ENCODE peak calls at places on chromosomes 6 and 20, in seven cellular contexts. One of them, this sample, is unnamed.

GRCh38 chr6:30171677-30172471 is 8.5 kb downstream of the TRIM15 start:
- DNase-seq in upper lobe of right lung: peak; percentile 81
- DNase-seq in NCI-H1105: no peak
- DNase-seq in amygdala: no peak
- DNase-seq in WTC11: peak; percentile 74
- DNase-seq in transverse colon: no peak
- DNase-seq in body of pancreas: no peak
- DNase-seq in this sample: no peak

GRCh38 chr6:169406034-169406433 is 152.4 kb upstream of the THBS2 start:
- DNase-seq in upper lobe of right lung: no peak
- DNase-seq in NCI-H1105: no peak
- DNase-seq in amygdala: no peak
- DNase-seq in WTC11: no peak
- DNase-seq in transverse colon: no peak
- DNase-seq in body of pancreas: no peak
- DNase-seq in this sample: no peak

GRCh38 chr6:157227202-157228166 is 95.8 kb downstream of the TMEM242 start:
- DNase-seq in upper lobe of right lung: peak; percentile 37
- DNase-seq in NCI-H1105: peak; percentile 25
- DNase-seq in amygdala: no peak
- DNase-seq in WTC11: no peak
- DNase-seq in transverse colon: no peak
- DNase-seq in body of pancreas: no peak
- DNase-seq in this sample: no peak

GRCh38 chr20:38751360-38751976 is 3.2 kb downstream of the ACTR5 start:
- DNase-seq in upper lobe of right lung: no peak
- DNase-seq in NCI-H1105: peak; percentile 8
- DNase-seq in amygdala: no peak
- DNase-seq in WTC11: no peak
- DNase-seq in transverse colon: no peak
- DNase-seq in body of pancreas: no peak
- DNase-seq in this sample: no peak

GRCh38 chr20:49482621-49483017 is at the start of gene KCNB1:
- DNase-seq in upper lobe of right lung: peak; percentile 71
- DNase-seq in NCI-H1105: no peak
- DNase-seq in amygdala: no peak
- DNase-seq in WTC11: peak; percentile 95
- DNase-seq in transverse colon: peak; percentile 61
- DNase-seq in body of pancreas: peak; percentile 46
- DNase-seq in this sample: no peak

GRCh38 chr6:134667106-134667505 is 282.8 kb downstream of the ALDH8A1 start:
- DNase-seq in upper lobe of right lung: no peak
- DNase-seq in NCI-H1105: no peak
- DNase-seq in amygdala: no peak
- DNase-seq in WTC11: no peak
- DNase-seq in transverse colon: no peak
- DNase-seq in body of pancreas: no peak
- DNase-seq in this sample: no peak

GRCh38 chr20:1950836-1951235 is 43.0 kb downstream of the PDYN start:
- DNase-seq in upper lobe of right lung: no peak
- DNase-seq in NCI-H1105: no peak
- DNase-seq in amygdala: no peak
- DNase-seq in WTC11: peak; percentile 30
- DNase-seq in transverse colon: no peak
- DNase-seq in body of pancreas: no peak
- DNase-seq in this sample: no peak

GRCh38 chr6:106192824-106193223 is 106.7 kb downstream of the PRDM1 start:
- DNase-seq in upper lobe of right lung: no peak
- DNase-seq in NCI-H1105: no peak
- DNase-seq in amygdala: no peak
- DNase-seq in WTC11: no peak
- DNase-seq in transverse colon: no peak
- DNase-seq in body of pancreas: no peak
- DNase-seq in this sample: no peak

GRCh38 chr20:58420798-58421496 is 31.9 kb downstream of the VAPB start:
- DNase-seq in upper lobe of right lung: no peak
- DNase-seq in NCI-H1105: no peak
- DNase-seq in amygdala: no peak
- DNase-seq in WTC11: no peak
- DNase-seq in transverse colon: no peak
- DNase-seq in body of pancreas: no peak
- DNase-seq in this sample: no peak

GRCh38 chr6:12572884-12573824 is 143.4 kb upstream of the PHACTR1 start:
- DNase-seq in upper lobe of right lung: no peak
- DNase-seq in NCI-H1105: no peak
- DNase-seq in amygdala: no peak
- DNase-seq in WTC11: no peak
- DNase-seq in transverse colon: no peak
- DNase-seq in body of pancreas: no peak
- DNase-seq in this sample: peak; percentile 52

GRCh38 chr20:38275815-38276550 is 15.4 kb upstream of the KIAA1755 start:
- DNase-seq in upper lobe of right lung: no peak
- DNase-seq in NCI-H1105: no peak
- DNase-seq in amygdala: no peak
- DNase-seq in WTC11: no peak
- DNase-seq in transverse colon: no peak
- DNase-seq in body of pancreas: no peak
- DNase-seq in this sample: no peak

GRCh38 chr20:37393863-37394542 is 48.1 kb downstream of the SRC start:
- DNase-seq in upper lobe of right lung: no peak
- DNase-seq in NCI-H1105: no peak
- DNase-seq in amygdala: no peak
- DNase-seq in WTC11: peak; percentile 12
- DNase-seq in transverse colon: no peak
- DNase-seq in body of pancreas: no peak
- DNase-seq in this sample: no peak

GRCh38 chr6:70997379-70997778 is 40.5 kb upstream of the B3GAT2 start:
- DNase-seq in upper lobe of right lung: no peak
- DNase-seq in NCI-H1105: no peak
- DNase-seq in amygdala: no peak
- DNase-seq in WTC11: no peak
- DNase-seq in transverse colon: no peak
- DNase-seq in body of pancreas: no peak
- DNase-seq in this sample: no peak

GRCh38 chr6:38570750-38571149 is 69.0 kb downstream of the BTBD9 start:
- DNase-seq in upper lobe of right lung: no peak
- DNase-seq in NCI-H1105: no peak
- DNase-seq in amygdala: no peak
- DNase-seq in WTC11: no peak
- DNase-seq in transverse colon: no peak
- DNase-seq in body of pancreas: no peak
- DNase-seq in this sample: peak; percentile 52

GRCh38 chr6:12017263-12017662 is 5.2 kb downstream of the HIVEP1 start:
- DNase-seq in upper lobe of right lung: no peak
- DNase-seq in NCI-H1105: no peak
- DNase-seq in amygdala: no peak
- DNase-seq in WTC11: no peak
- DNase-seq in transverse colon: peak; percentile 38
- DNase-seq in body of pancreas: no peak
- DNase-seq in this sample: no peak

GRCh38 chr6:132122176-132122575 is 171.0 kb upstream of the CCN2 start:
- DNase-seq in upper lobe of right lung: no peak
- DNase-seq in NCI-H1105: no peak
- DNase-seq in amygdala: no peak
- DNase-seq in WTC11: no peak
- DNase-seq in transverse colon: no peak
- DNase-seq in body of pancreas: no peak
- DNase-seq in this sample: no peak

GRCh38 chr20:10221022-10221421 is 2.4 kb downstream of the SNAP25 start:
- DNase-seq in upper lobe of right lung: no peak
- DNase-seq in NCI-H1105: no peak
- DNase-seq in amygdala: no peak
- DNase-seq in WTC11: no peak
- DNase-seq in transverse colon: no peak
- DNase-seq in body of pancreas: no peak
- DNase-seq in this sample: no peak

GRCh38 chr20:38892091-38892981 is 33.9 kb upstream of the FAM83D start:
- DNase-seq in upper lobe of right lung: no peak
- DNase-seq in NCI-H1105: no peak
- DNase-seq in amygdala: no peak
- DNase-seq in WTC11: no peak
- DNase-seq in transverse colon: peak; percentile 13
- DNase-seq in body of pancreas: no peak
- DNase-seq in this sample: no peak

GRCh38 chr20:5073154-5074049 is 46.4 kb downstream of the PCNA start:
- DNase-seq in upper lobe of right lung: peak; percentile 92
- DNase-seq in NCI-H1105: no peak
- DNase-seq in amygdala: peak; percentile 10
- DNase-seq in WTC11: peak; percentile 25
- DNase-seq in transverse colon: peak; percentile 93
- DNase-seq in body of pancreas: peak; percentile 98
- DNase-seq in this sample: peak; percentile 45

GRCh38 chr6:42727627-42728026 is 5.2 kb upstream of the PRPH2 start:
- DNase-seq in upper lobe of right lung: peak; percentile 64
- DNase-seq in NCI-H1105: no peak
- DNase-seq in amygdala: no peak
- DNase-seq in WTC11: no peak
- DNase-seq in transverse colon: no peak
- DNase-seq in body of pancreas: no peak
- DNase-seq in this sample: no peak

GRCh38 chr6:21732731-21733130 is 139.2 kb downstream of the SOX4 start:
- DNase-seq in upper lobe of right lung: no peak
- DNase-seq in NCI-H1105: no peak
- DNase-seq in amygdala: no peak
- DNase-seq in WTC11: no peak
- DNase-seq in transverse colon: no peak
- DNase-seq in body of pancreas: no peak
- DNase-seq in this sample: no peak

GRCh38 chr6:32940656-32941411 is at the start of gene HLA-DMB:
- DNase-seq in upper lobe of right lung: peak; percentile 66
- DNase-seq in NCI-H1105: no peak
- DNase-seq in amygdala: peak; percentile 22
- DNase-seq in WTC11: peak; percentile 23
- DNase-seq in transverse colon: peak; percentile 61
- DNase-seq in body of pancreas: peak; percentile 72
- DNase-seq in this sample: peak; percentile 60

GRCh38 chr20:60137657-60138245 is 179.5 kb downstream of the CDH26 start:
- DNase-seq in upper lobe of right lung: no peak
- DNase-seq in NCI-H1105: no peak
- DNase-seq in amygdala: no peak
- DNase-seq in WTC11: peak; percentile 42
- DNase-seq in transverse colon: peak; percentile 21
- DNase-seq in body of pancreas: no peak
- DNase-seq in this sample: peak; percentile 53

GRCh38 chr20:17469631-17470030 is 61.5 kb downstream of the BFSP1 start:
- DNase-seq in upper lobe of right lung: no peak
- DNase-seq in NCI-H1105: no peak
- DNase-seq in amygdala: no peak
- DNase-seq in WTC11: no peak
- DNase-seq in transverse colon: no peak
- DNase-seq in body of pancreas: no peak
- DNase-seq in this sample: no peak

GRCh38 chr6:75283907-75284284 is 696 bp downstream of the TMEM30A start:
- DNase-seq in upper lobe of right lung: no peak
- DNase-seq in NCI-H1105: no peak
- DNase-seq in amygdala: no peak
- DNase-seq in WTC11: no peak
- DNase-seq in transverse colon: no peak
- DNase-seq in body of pancreas: no peak
- DNase-seq in this sample: no peak

GRCh38 chr6:29531668-29532067 is 27.9 kb downstream of the UBD start:
- DNase-seq in upper lobe of right lung: no peak
- DNase-seq in NCI-H1105: no peak
- DNase-seq in amygdala: no peak
- DNase-seq in WTC11: no peak
- DNase-seq in transverse colon: no peak
- DNase-seq in body of pancreas: no peak
- DNase-seq in this sample: no peak

GRCh38 chr6:97594834-97595233 is 311.8 kb upstream of the MMS22L start:
- DNase-seq in upper lobe of right lung: no peak
- DNase-seq in NCI-H1105: no peak
- DNase-seq in amygdala: no peak
- DNase-seq in WTC11: no peak
- DNase-seq in transverse colon: no peak
- DNase-seq in body of pancreas: no peak
- DNase-seq in this sample: no peak

GRCh38 chr6:170096803-170097504 is 193.9 kb downstream of the DLL1 start:
- DNase-seq in upper lobe of right lung: peak; percentile 48
- DNase-seq in NCI-H1105: no peak
- DNase-seq in amygdala: no peak
- DNase-seq in WTC11: peak; percentile 3
- DNase-seq in transverse colon: no peak
- DNase-seq in body of pancreas: peak; percentile 7
- DNase-seq in this sample: no peak

GRCh38 chr6:28742668-28743270 is 181.0 kb downstream of the TRIM27 start:
- DNase-seq in upper lobe of right lung: no peak
- DNase-seq in NCI-H1105: no peak
- DNase-seq in amygdala: no peak
- DNase-seq in WTC11: peak; percentile 85
- DNase-seq in transverse colon: no peak
- DNase-seq in body of pancreas: no peak
- DNase-seq in this sample: peak; percentile 74

GRCh38 chr6:142416179-142416578 is 114.4 kb downstream of the ADGRG6 start:
- DNase-seq in upper lobe of right lung: no peak
- DNase-seq in NCI-H1105: no peak
- DNase-seq in amygdala: no peak
- DNase-seq in WTC11: no peak
- DNase-seq in transverse colon: no peak
- DNase-seq in body of pancreas: no peak
- DNase-seq in this sample: no peak

GRCh38 chr6:129592516-129593232 is 117.3 kb downstream of the ARHGAP18 start:
- DNase-seq in upper lobe of right lung: no peak
- DNase-seq in NCI-H1105: no peak
- DNase-seq in amygdala: no peak
- DNase-seq in WTC11: no peak
- DNase-seq in transverse colon: no peak
- DNase-seq in body of pancreas: no peak
- DNase-seq in this sample: no peak

GRCh38 chr6:168247456-168248147 is 72.0 kb downstream of the DACT2 start:
- DNase-seq in upper lobe of right lung: peak; percentile 69
- DNase-seq in NCI-H1105: peak; percentile 94
- DNase-seq in amygdala: no peak
- DNase-seq in WTC11: no peak
- DNase-seq in transverse colon: peak; percentile 72
- DNase-seq in body of pancreas: peak; percentile 77
- DNase-seq in this sample: no peak

GRCh38 chr6:14047151-14047740 is 70.3 kb upstream of the CD83 start:
- DNase-seq in upper lobe of right lung: no peak
- DNase-seq in NCI-H1105: no peak
- DNase-seq in amygdala: no peak
- DNase-seq in WTC11: no peak
- DNase-seq in transverse colon: no peak
- DNase-seq in body of pancreas: no peak
- DNase-seq in this sample: no peak

GRCh38 chr6:46103437-46103836 is 26.4 kb upstream of the ENPP4 start:
- DNase-seq in upper lobe of right lung: no peak
- DNase-seq in NCI-H1105: no peak
- DNase-seq in amygdala: no peak
- DNase-seq in WTC11: no peak
- DNase-seq in transverse colon: no peak
- DNase-seq in body of pancreas: no peak
- DNase-seq in this sample: no peak

GRCh38 chr20:57439432-57439831 is 48.2 kb downstream of the RBM38 start:
- DNase-seq in upper lobe of right lung: peak; percentile 94
- DNase-seq in NCI-H1105: peak; percentile 59
- DNase-seq in amygdala: peak; percentile 30
- DNase-seq in WTC11: no peak
- DNase-seq in transverse colon: peak; percentile 77
- DNase-seq in body of pancreas: peak; percentile 97
- DNase-seq in this sample: no peak

GRCh38 chr6:38587766-38588362 is 51.9 kb downstream of the BTBD9 start:
- DNase-seq in upper lobe of right lung: no peak
- DNase-seq in NCI-H1105: no peak
- DNase-seq in amygdala: no peak
- DNase-seq in WTC11: no peak
- DNase-seq in transverse colon: no peak
- DNase-seq in body of pancreas: no peak
- DNase-seq in this sample: no peak

This sample was measured in NCI-H446.